ENCODE peak calls at places on chromosomes 1 and 21, in six cellular contexts. One of them, this sample, is unnamed.
A peak's percentile ranks its signal among the peaks of the same experiment; 100 is the strongest.

GRCh38 chr21:17688912-17689874 is 76.5 kb upstream of the BTG3 start:
- DNase-seq in upper lobe of left lung: peak; percentile 2
- DNase-seq in GM03348: no peak
- DNase-seq in NCI-H2081: peak; percentile 88
- DNase-seq in memory B cell: peak; percentile 32
- DNase-seq in EH: peak; percentile 63
- DNase-seq in this sample: no peak

GRCh38 chr21:43985690-43986251 is 26.3 kb upstream of the TRAPPC10 start:
- DNase-seq in upper lobe of left lung: peak; percentile 54
- DNase-seq in GM03348: no peak
- DNase-seq in NCI-H2081: no peak
- DNase-seq in memory B cell: no peak
- DNase-seq in EH: no peak
- DNase-seq in this sample: no peak

GRCh38 chr1:115838426-115838804 is 2.5 kb downstream of the NHLH2 start:
- DNase-seq in upper lobe of left lung: peak; percentile 86
- DNase-seq in GM03348: no peak
- DNase-seq in NCI-H2081: no peak
- DNase-seq in memory B cell: no peak
- DNase-seq in EH: no peak
- DNase-seq in this sample: no peak

GRCh38 chr1:93177991-93178390 is 2.2 kb downstream of the TMED5 start:
- DNase-seq in upper lobe of left lung: no peak
- DNase-seq in GM03348: peak; percentile 11
- DNase-seq in NCI-H2081: no peak
- DNase-seq in memory B cell: no peak
- DNase-seq in EH: peak; percentile 60
- DNase-seq in this sample: no peak

GRCh38 chr1:38207275-38207674 is 160.7 kb upstream of the POU3F1 start:
- DNase-seq in upper lobe of left lung: peak; percentile 67
- DNase-seq in GM03348: no peak
- DNase-seq in NCI-H2081: no peak
- DNase-seq in memory B cell: no peak
- DNase-seq in EH: no peak
- DNase-seq in this sample: no peak

GRCh38 chr1:47487332-47487731 is 49.5 kb downstream of the FOXD2 start:
- DNase-seq in upper lobe of left lung: no peak
- DNase-seq in GM03348: no peak
- DNase-seq in NCI-H2081: no peak
- DNase-seq in memory B cell: no peak
- DNase-seq in EH: no peak
- DNase-seq in this sample: no peak

GRCh38 chr1:156591432-156592157 is at the start of gene NAXE:
- DNase-seq in upper lobe of left lung: peak; percentile 94
- DNase-seq in GM03348: peak; percentile 96
- DNase-seq in NCI-H2081: peak; percentile 88
- DNase-seq in memory B cell: peak; percentile 53
- DNase-seq in EH: peak; percentile 72
- DNase-seq in this sample: no peak

GRCh38 chr1:237124856-237125462 is 83.0 kb downstream of the RYR2 start:
- DNase-seq in upper lobe of left lung: no peak
- DNase-seq in GM03348: no peak
- DNase-seq in NCI-H2081: no peak
- DNase-seq in memory B cell: no peak
- DNase-seq in EH: no peak
- DNase-seq in this sample: no peak

GRCh38 chr1:202272446-202272845 is 69.3 kb downstream of the UBE2T start:
- DNase-seq in upper lobe of left lung: no peak
- DNase-seq in GM03348: no peak
- DNase-seq in NCI-H2081: no peak
- DNase-seq in memory B cell: no peak
- DNase-seq in EH: no peak
- DNase-seq in this sample: no peak

GRCh38 chr21:41616063-41616591 is 108.2 kb upstream of the TMPRSS2 start:
- DNase-seq in upper lobe of left lung: no peak
- DNase-seq in GM03348: peak; percentile 84
- DNase-seq in NCI-H2081: no peak
- DNase-seq in memory B cell: no peak
- DNase-seq in EH: peak; percentile 99
- DNase-seq in this sample: no peak

GRCh38 chr1:151175910-151176309 is at the start of gene TMOD4:
- DNase-seq in upper lobe of left lung: no peak
- DNase-seq in GM03348: peak; percentile 46
- DNase-seq in NCI-H2081: no peak
- DNase-seq in memory B cell: no peak
- DNase-seq in EH: peak; percentile 23
- DNase-seq in this sample: no peak

GRCh38 chr1:160489513-160490261 is 33.4 kb downstream of the SLAMF6 start:
- DNase-seq in upper lobe of left lung: no peak
- DNase-seq in GM03348: no peak
- DNase-seq in NCI-H2081: no peak
- DNase-seq in memory B cell: peak; percentile 14
- DNase-seq in EH: no peak
- DNase-seq in this sample: no peak

GRCh38 chr1:175154595-175155472 is 37.7 kb downstream of the KIAA0040 start:
- DNase-seq in upper lobe of left lung: no peak
- DNase-seq in GM03348: peak; percentile 77
- DNase-seq in NCI-H2081: peak; percentile 62
- DNase-seq in memory B cell: peak; percentile 66
- DNase-seq in EH: peak; percentile 60
- DNase-seq in this sample: no peak